ENCODE peak calls at places on chromosomes 4 and X, in five cellular contexts. U is upper lobe of left lung, C is IMR-90, I is PC-3, Y is astrocyte. F is an unnamed sample.

GRCh38 chr4:48085821-48086602 is 48.0 kb downstream of the TXK start:
- DNase-seq in I (no peak), Y (no peak), C (no peak), U (no peak), F (no peak)

GRCh38 chrX:20266810-20267598 is at the start of gene RPS6KA3:
- DNase-seq in I (peak; percentile 82), C (peak; percentile 79), U (peak; percentile 98), Y (peak; percentile 68), F (peak; percentile 86)

GRCh38 chr4:144894525-144894924 is 203.5 kb downstream of the ANAPC10 start:
- DNase-seq in U (no peak), C (peak; percentile 48), Y (peak; percentile 95), I (peak; percentile 62), F (peak; percentile 61)

GRCh38 chrX:137743414-137743813 is 177.5 kb downstream of the ZIC3 start:
- DNase-seq in U (no peak), C (no peak), I (no peak), Y (no peak), F (no peak)

GRCh38 chr4:173420324-173420752 is 21.4 kb upstream of the SCRG1 start:
- DNase-seq in C (peak; percentile 28), Y (no peak), U (no peak), I (peak; percentile 42), F (peak; percentile 52)

GRCh38 chr4:158768577-158769174 is at the start of gene FNIP2:
- DNase-seq in C (peak; percentile 72), Y (peak; percentile 61), I (peak; percentile 64), U (peak; percentile 96), F (peak; percentile 91)

GRCh38 chrX:7889138-7889537 is 38.1 kb downstream of the PNPLA4 start:
- DNase-seq in Y (no peak), C (no peak), I (no peak), U (no peak), F (no peak)

GRCh38 chrX:149721778-149722177 is 9.9 kb downstream of the MAGEA11 start:
- DNase-seq in I (no peak), Y (no peak), U (peak; percentile 1), C (no peak), F (no peak)

GRCh38 chrX:40092808-40093435 is 4.8 kb downstream of the BCOR start:
- DNase-seq in U (no peak), C (no peak), I (no peak), Y (no peak), F (no peak)

GRCh38 chr4:38804654-38805295 is at the start of gene TLR1:
- DNase-seq in I (peak; percentile 65), U (no peak), C (peak; percentile 64), Y (peak; percentile 46), F (peak; percentile 56)

GRCh38 chr4:80680934-80681333 is 345.4 kb downstream of the CFAP299 start:
- DNase-seq in I (no peak), C (no peak), Y (no peak), U (no peak), F (no peak)

GRCh38 chrX:10077425-10078188 is 79.2 kb upstream of the CLCN4 start:
- DNase-seq in Y (peak; percentile 51), I (peak; percentile 82), C (peak; percentile 83), U (no peak), F (peak; percentile 71)

GRCh38 chr4:41949531-41949930 is 14.3 kb downstream of the TMEM33 start:
- DNase-seq in Y (no peak), U (no peak), I (no peak), C (no peak), F (no peak)

GRCh38 chr4:125736057-125736456 is 421.3 kb downstream of the FAT4 start:
- DNase-seq in Y (peak; percentile 30), I (peak; percentile 44), U (no peak), C (peak; percentile 52), F (peak; percentile 75)

GRCh38 chr4:125734504-125734903 is 419.7 kb downstream of the FAT4 start:
- DNase-seq in I (no peak), C (no peak), Y (no peak), U (no peak), F (no peak)

GRCh38 chr4:125739760-125740159 is 425.0 kb downstream of the FAT4 start:
- DNase-seq in C (peak; percentile 38), Y (peak; percentile 50), U (no peak), I (no peak), F (no peak)

GRCh38 chr4:125732682-125733081 is 417.9 kb downstream of the FAT4 start:
- DNase-seq in I (no peak), C (no peak), Y (no peak), U (no peak), F (no peak)

GRCh38 chr4:125735107-125735506 is 420.4 kb downstream of the FAT4 start:
- DNase-seq in C (peak; percentile 86), Y (peak; percentile 95), I (peak; percentile 82), U (no peak), F (peak; percentile 89)
- H3K4me3 ChIP-seq in C (no peak overlapping the region), Y (no peak overlapping the region), I (no peak overlapping the region), U (no peak overlapping the region), F (peak overlapping the region; percentile 4)

GRCh38 chrX:70436380-70436779 is 8.3 kb upstream of the DLG3 start:
- DNase-seq in Y (no peak), U (no peak), C (no peak), I (no peak), F (peak; percentile 27)

GRCh38 chrX:70434352-70434866 is 10.2 kb upstream of the DLG3 start:
- DNase-seq in U (peak; percentile 91), Y (peak; percentile 58), I (peak; percentile 89), C (peak; percentile 71), F (peak; percentile 84)

GRCh38 chrX:70433848-70434351 is 10.7 kb upstream of the DLG3 start:
- DNase-seq in C (peak; percentile 31), U (peak; percentile 90), Y (peak; percentile 14), I (peak; percentile 64), F (peak; percentile 70)

GRCh38 chrX:70432936-70433847 is 10.1 kb downstream of the GDPD2 start:
- DNase-seq in C (no peak), Y (no peak), I (no peak), U (no peak), F (no peak)

GRCh38 chrX:70434914-70435586 is 9.6 kb upstream of the DLG3 start:
- DNase-seq in C (peak; percentile 48), Y (peak; percentile 43), I (no peak), U (no peak), F (peak; percentile 30)
- H3K4me3 ChIP-seq in C (peak overlapping the region; percentile 91), Y (peak overlapping the region; percentile 68), I (peak overlapping the region; percentile 93), U (peak overlapping the region; percentile 64), F (peak overlapping the region; percentile 94)

GRCh38 chrX:129782706-129783105 is 3.0 kb downstream of the SASH3 start:
- DNase-seq in Y (no peak), I (no peak), C (no peak), U (no peak), F (no peak)

GRCh38 chrX:129781134-129782014 is 1.6 kb downstream of the SASH3 start:
- DNase-seq in Y (no peak), C (no peak), U (no peak), I (no peak), F (no peak)

GRCh38 chrX:129782015-129782495 is 2.3 kb downstream of the SASH3 start:
- DNase-seq in U (no peak), C (no peak), I (no peak), Y (no peak), F (no peak)

GRCh38 chrX:129785160-129785947 is 5.6 kb downstream of the SASH3 start:
- DNase-seq in Y (no peak), U (no peak), C (no peak), I (no peak), F (no peak)

GRCh38 chrX:129783176-129783776 is 3.5 kb downstream of the SASH3 start:
- DNase-seq in Y (no peak), I (no peak), C (no peak), U (no peak), F (no peak)
- H3K4me3 ChIP-seq in Y (no peak overlapping the region), I (no peak overlapping the region), C (no peak overlapping the region), U (peak overlapping the region; percentile 2), F (no peak overlapping the region)

GRCh38 chrX:155259752-155260151 is 4.5 kb downstream of the RAB39B start:
- DNase-seq in C (no peak), Y (no peak), U (no peak), I (no peak), F (no peak)

GRCh38 chrX:155263854-155264628 is at the start of gene RAB39B:
- DNase-seq in C (peak; percentile 68), U (peak; percentile 86), I (peak; percentile 53), Y (peak; percentile 38), F (peak; percentile 77)

GRCh38 chrX:155266446-155266845 is 2.2 kb upstream of the RAB39B start:
- DNase-seq in C (no peak), U (no peak), Y (no peak), I (no peak), F (no peak)

GRCh38 chrX:155262970-155263754 is 1.1 kb downstream of the RAB39B start:
- DNase-seq in U (no peak), I (no peak), Y (no peak), C (no peak), F (peak; percentile 2)
- H3K4me3 ChIP-seq in U (peak overlapping the region; percentile 48), I (no peak overlapping the region), Y (no peak overlapping the region), C (no peak overlapping the region), F (peak overlapping the region; percentile 71)

GRCh38 chr4:140569307-140569638 is 512 bp upstream of the UCP1 start:
- DNase-seq in Y (no peak), I (no peak), U (no peak), C (no peak), F (no peak)
- H3K4me3 ChIP-seq in Y (peak overlapping the region; percentile 61), I (peak overlapping the region; percentile 64), U (peak overlapping the region; percentile 55), C (no peak overlapping the region), F (peak overlapping the region; percentile 62)

GRCh38 chrX:150813922-150814321 is 84.5 kb downstream of the CD99L2 start:
- DNase-seq in Y (no peak), C (no peak), U (no peak), I (no peak), F (peak; percentile 52)
- H3K4me3 ChIP-seq in Y (no peak overlapping the region), C (no peak overlapping the region), U (no peak overlapping the region), I (no peak overlapping the region), F (no peak overlapping the region)

GRCh38 chrX:24292358-24292757 is 21.5 kb downstream of the SUPT20HL2 start:
- DNase-seq in U (no peak), I (no peak), Y (no peak), C (no peak), F (no peak)
- H3K4me3 ChIP-seq in U (no peak overlapping the region), I (no peak overlapping the region), Y (no peak overlapping the region), C (no peak overlapping the region), F (no peak overlapping the region)

F was measured in GM23248.